ENCODE peak calls at places on chromosomes 5 and 9, in seven cellular contexts. One of them, this sample, is unnamed.

GRCh38 chr5:88687253-88687955 is 195.6 kb downstream of the MEF2C start:
- DNase-seq in kidney: no peak
- DNase-seq in tibial nerve: no peak
- DNase-seq in cerebellar cortex: peak
- DNase-seq in NAMALWA: no peak
- DNase-seq in PC-9: no peak
- DNase-seq in IMR-90: no peak
- DNase-seq in this sample: no peak

GRCh38 chr5:80987078-80987766 is 27.1 kb downstream of the RASGRF2 start:
- DNase-seq in kidney: no peak
- DNase-seq in tibial nerve: no peak
- DNase-seq in cerebellar cortex: no peak
- DNase-seq in NAMALWA: no peak
- DNase-seq in PC-9: no peak
- DNase-seq in IMR-90: no peak
- DNase-seq in this sample: no peak

GRCh38 chr9:94085062-94085639 is 887 bp downstream of the PTPDC1 start:
- DNase-seq in kidney: no peak
- DNase-seq in tibial nerve: no peak
- DNase-seq in cerebellar cortex: no peak
- DNase-seq in NAMALWA: no peak
- DNase-seq in PC-9: no peak
- DNase-seq in IMR-90: peak
- DNase-seq in this sample: no peak

GRCh38 chr9:113906411-113907110 is 30.5 kb downstream of the ZNF618 start:
- DNase-seq in kidney: no peak
- DNase-seq in tibial nerve: no peak
- DNase-seq in cerebellar cortex: no peak
- DNase-seq in NAMALWA: no peak
- DNase-seq in PC-9: no peak
- DNase-seq in IMR-90: peak
- DNase-seq in this sample: no peak

GRCh38 chr5:138408023-138408422 is 30.8 kb upstream of the REEP2 start:
- DNase-seq in kidney: no peak
- DNase-seq in tibial nerve: no peak
- DNase-seq in cerebellar cortex: no peak
- DNase-seq in NAMALWA: peak
- DNase-seq in PC-9: no peak
- DNase-seq in IMR-90: no peak
- DNase-seq in this sample: no peak

GRCh38 chr5:142320851-142321560 is 3.8 kb downstream of the SPRY4 start:
- DNase-seq in kidney: no peak
- DNase-seq in tibial nerve: no peak
- DNase-seq in cerebellar cortex: no peak
- DNase-seq in NAMALWA: no peak
- DNase-seq in PC-9: no peak
- DNase-seq in IMR-90: peak
- DNase-seq in this sample: no peak

GRCh38 chr5:173645437-173645807 is 29.0 kb upstream of the BOD1 start:
- DNase-seq in kidney: no peak
- DNase-seq in tibial nerve: no peak
- DNase-seq in cerebellar cortex: no peak
- DNase-seq in NAMALWA: no peak
- DNase-seq in PC-9: no peak
- DNase-seq in IMR-90: peak
- DNase-seq in this sample: no peak

GRCh38 chr9:93061791-93062299 is 3.3 kb downstream of the SUSD3 start:
- DNase-seq in kidney: peak
- DNase-seq in tibial nerve: no peak
- DNase-seq in cerebellar cortex: no peak
- DNase-seq in NAMALWA: peak
- DNase-seq in PC-9: no peak
- DNase-seq in IMR-90: no peak
- DNase-seq in this sample: no peak

GRCh38 chr9:110252509-110253139 is 3.7 kb downstream of the TXN start:
- DNase-seq in kidney: no peak
- DNase-seq in tibial nerve: no peak
- DNase-seq in cerebellar cortex: no peak
- DNase-seq in NAMALWA: no peak
- DNase-seq in PC-9: no peak
- DNase-seq in IMR-90: no peak
- DNase-seq in this sample: no peak

GRCh38 chr9:75866273-75866871 is 24.1 kb upstream of the PCSK5 start:
- DNase-seq in kidney: no peak
- DNase-seq in tibial nerve: peak
- DNase-seq in cerebellar cortex: peak
- DNase-seq in NAMALWA: peak
- DNase-seq in PC-9: no peak
- DNase-seq in IMR-90: peak
- DNase-seq in this sample: peak

GRCh38 chr9:33752130-33752637 is 43.2 kb upstream of the PRSS3 start:
- DNase-seq in kidney: no peak
- DNase-seq in tibial nerve: no peak
- DNase-seq in cerebellar cortex: peak
- DNase-seq in NAMALWA: no peak
- DNase-seq in PC-9: peak
- DNase-seq in IMR-90: no peak
- DNase-seq in this sample: no peak

GRCh38 chr9:82726404-82727276 is 336.3 kb downstream of the RASEF start:
- DNase-seq in kidney: no peak
- DNase-seq in tibial nerve: no peak
- DNase-seq in cerebellar cortex: no peak
- DNase-seq in NAMALWA: no peak
- DNase-seq in PC-9: no peak
- DNase-seq in IMR-90: no peak
- DNase-seq in this sample: peak

GRCh38 chr5:171520300-171521170 is 101.1 kb downstream of the FGF18 start:
- DNase-seq in kidney: no peak
- DNase-seq in tibial nerve: no peak
- DNase-seq in cerebellar cortex: no peak
- DNase-seq in NAMALWA: no peak
- DNase-seq in PC-9: peak
- DNase-seq in IMR-90: peak
- DNase-seq in this sample: no peak

GRCh38 chr9:35287986-35288515 is 126.2 kb downstream of the UNC13B start:
- DNase-seq in kidney: no peak
- DNase-seq in tibial nerve: no peak
- DNase-seq in cerebellar cortex: no peak
- DNase-seq in NAMALWA: no peak
- DNase-seq in PC-9: no peak
- DNase-seq in IMR-90: peak
- DNase-seq in this sample: no peak

GRCh38 chr9:122360891-122361290 is 9.9 kb upstream of the PTGS1 start:
- DNase-seq in kidney: no peak
- DNase-seq in tibial nerve: no peak
- DNase-seq in cerebellar cortex: no peak
- DNase-seq in NAMALWA: no peak
- DNase-seq in PC-9: no peak
- DNase-seq in IMR-90: peak
- DNase-seq in this sample: peak

GRCh38 chr9:26723486-26723885 is 169.1 kb downstream of the CAAP1 start:
- DNase-seq in kidney: no peak
- DNase-seq in tibial nerve: peak
- DNase-seq in cerebellar cortex: peak
- DNase-seq in NAMALWA: peak
- DNase-seq in PC-9: no peak
- DNase-seq in IMR-90: peak
- DNase-seq in this sample: no peak

GRCh38 chr9:136960212-136960937 is 8.3 kb downstream of the LCN12 start:
- DNase-seq in kidney: no peak
- DNase-seq in tibial nerve: no peak
- DNase-seq in cerebellar cortex: no peak
- DNase-seq in NAMALWA: no peak
- DNase-seq in PC-9: no peak
- DNase-seq in IMR-90: no peak
- DNase-seq in this sample: no peak

GRCh38 chr9:111037744-111038335 is 430 bp downstream of the LPAR1 start:
- DNase-seq in kidney: peak
- DNase-seq in tibial nerve: peak
- DNase-seq in cerebellar cortex: no peak
- DNase-seq in NAMALWA: no peak
- DNase-seq in PC-9: no peak
- DNase-seq in IMR-90: peak
- DNase-seq in this sample: no peak

GRCh38 chr9:76136986-76137385 is 246.5 kb downstream of the PCSK5 start:
- DNase-seq in kidney: no peak
- DNase-seq in tibial nerve: no peak
- DNase-seq in cerebellar cortex: no peak
- DNase-seq in NAMALWA: no peak
- DNase-seq in PC-9: peak
- DNase-seq in IMR-90: peak
- DNase-seq in this sample: no peak

GRCh38 chr5:117131876-117132275 is 557.3 kb upstream of the SEMA6A start:
- DNase-seq in kidney: no peak
- DNase-seq in tibial nerve: no peak
- DNase-seq in cerebellar cortex: no peak
- DNase-seq in NAMALWA: no peak
- DNase-seq in PC-9: no peak
- DNase-seq in IMR-90: no peak
- DNase-seq in this sample: no peak

GRCh38 chr9:137978262-137978714 is 100.7 kb downstream of the CACNA1B start:
- DNase-seq in kidney: no peak
- DNase-seq in tibial nerve: no peak
- DNase-seq in cerebellar cortex: no peak
- DNase-seq in NAMALWA: no peak
- DNase-seq in PC-9: no peak
- DNase-seq in IMR-90: no peak
- DNase-seq in this sample: no peak

GRCh38 chr5:9761706-9762105 is 131.6 kb upstream of the TAS2R1 start:
- DNase-seq in kidney: no peak
- DNase-seq in tibial nerve: no peak
- DNase-seq in cerebellar cortex: no peak
- DNase-seq in NAMALWA: no peak
- DNase-seq in PC-9: peak
- DNase-seq in IMR-90: no peak
- DNase-seq in this sample: no peak

GRCh38 chr9:19699757-19700156 is 89.1 kb downstream of the SLC24A2 start:
- DNase-seq in kidney: no peak
- DNase-seq in tibial nerve: no peak
- DNase-seq in cerebellar cortex: peak
- DNase-seq in NAMALWA: no peak
- DNase-seq in PC-9: no peak
- DNase-seq in IMR-90: no peak
- DNase-seq in this sample: no peak

GRCh38 chr5:98631311-98632054 is 142.0 kb upstream of the RGMB start:
- DNase-seq in kidney: no peak
- DNase-seq in tibial nerve: no peak
- DNase-seq in cerebellar cortex: no peak
- DNase-seq in NAMALWA: no peak
- DNase-seq in PC-9: no peak
- DNase-seq in IMR-90: peak
- DNase-seq in this sample: no peak

GRCh38 chr9:7967851-7968250 is 168.3 kb upstream of the DMAC1 start:
- DNase-seq in kidney: no peak
- DNase-seq in tibial nerve: no peak
- DNase-seq in cerebellar cortex: no peak
- DNase-seq in NAMALWA: no peak
- DNase-seq in PC-9: peak
- DNase-seq in IMR-90: no peak
- DNase-seq in this sample: no peak

GRCh38 chr9:69876981-69877380 is 56.4 kb downstream of the CFAP95 start:
- DNase-seq in kidney: no peak
- DNase-seq in tibial nerve: no peak
- DNase-seq in cerebellar cortex: no peak
- DNase-seq in NAMALWA: no peak
- DNase-seq in PC-9: no peak
- DNase-seq in IMR-90: no peak
- DNase-seq in this sample: no peak

GRCh38 chr5:160133071-160133917 is 14.0 kb upstream of the PWWP2A start:
- DNase-seq in kidney: peak
- DNase-seq in tibial nerve: peak
- DNase-seq in cerebellar cortex: peak
- DNase-seq in NAMALWA: no peak
- DNase-seq in PC-9: no peak
- DNase-seq in IMR-90: no peak
- DNase-seq in this sample: no peak

GRCh38 chr5:34550977-34551376 is 105.2 kb upstream of the RAI14 start:
- DNase-seq in kidney: no peak
- DNase-seq in tibial nerve: no peak
- DNase-seq in cerebellar cortex: no peak
- DNase-seq in NAMALWA: no peak
- DNase-seq in PC-9: no peak
- DNase-seq in IMR-90: no peak
- DNase-seq in this sample: no peak

GRCh38 chr9:91116226-91116625 is 245.5 kb downstream of the AUH start:
- DNase-seq in kidney: no peak
- DNase-seq in tibial nerve: peak
- DNase-seq in cerebellar cortex: no peak
- DNase-seq in NAMALWA: no peak
- DNase-seq in PC-9: no peak
- DNase-seq in IMR-90: no peak
- DNase-seq in this sample: no peak

This sample was measured in stimulated activated naive CD8-positive, alpha-beta T cell treated with anti-CD3 and anti-CD28 coated beads, Interleukin-15, amount 100 ng/mL, for 72 hours.